ENCODE peak calls at places on chromosomes 7 and 10, in seven cellular contexts. K is activated CD4-positive, alpha-beta T cell treated with anti-CD3 and anti-CD28 coated beads, Interleukin-2, amount 10 ng/mL, durations not matched to agents 24 days and 14 days; Y is GM13977; N is stimulated activated CD4-positive, alpha-beta T cell treated with anti-CD3 and anti-CD28 coated beads, Interleukin-2, amount 100 ng/mL, for 48 hours; I is retina; V is activated naive CD4-positive, alpha-beta T cell; A is A549. F is an unnamed sample.

GRCh38 chr7:51847461-51848134 is 531.0 kb upstream of the COBL start:
- DNase-seq in A (no peak), V (no peak), Y (no peak), N (no peak), I (no peak), K (no peak), F (no peak)

GRCh38 chr7:100897772-100898454 is 2.2 kb upstream of the ACHE start:
- DNase-seq in V (no peak), N (no peak), Y (no peak), I (no peak), K (no peak), A (no peak), F (no peak)

GRCh38 chr7:20199015-20199737 is 18.0 kb downstream of the MACC1 start:
- DNase-seq in N (no peak), K (no peak), I (no peak), Y (peak; percentile 36), A (no peak), V (no peak), F (peak; percentile 74)

GRCh38 chr10:96743988-96744585 is 23.8 kb upstream of the PIK3AP1 start:
- DNase-seq in V (no peak), A (no peak), I (no peak), N (no peak), Y (no peak), K (no peak), F (no peak)

GRCh38 chr7:158818325-158819213 is 10.7 kb downstream of the ESYT2 start:
- DNase-seq in I (peak; percentile 44), Y (peak; percentile 77), A (peak; percentile 89), K (peak; percentile 95), V (peak; percentile 56), N (peak; percentile 54), F (peak; percentile 87)

GRCh38 chr7:101486056-101486763 is 123.5 kb downstream of the COL26A1 start:
- DNase-seq in K (no peak), I (peak; percentile 24), A (no peak), Y (no peak), N (no peak), V (no peak), F (no peak)

GRCh38 chr7:16171928-16172327 is 249.4 kb downstream of the CRPPA start:
- DNase-seq in K (no peak), I (no peak), V (no peak), N (no peak), Y (no peak), A (no peak), F (no peak)

GRCh38 chr7:113891828-113892227 is 27.0 kb downstream of the PPP1R3A start:
- DNase-seq in Y (no peak), N (no peak), A (no peak), V (no peak), K (no peak), I (no peak), F (peak; percentile 19)

GRCh38 chr10:28479927-28480326 is 53.0 kb upstream of the WAC start:
- DNase-seq in A (no peak), K (no peak), I (no peak), N (no peak), V (no peak), Y (no peak), F (no peak)

GRCh38 chr7:141649137-141649864 is 52.7 kb downstream of the DENND11 start:
- DNase-seq in I (no peak), K (no peak), A (no peak), N (no peak), Y (peak; percentile 38), V (no peak), F (no peak)

GRCh38 chr10:84329986-84330651 is 1.7 kb downstream of the CCSER2 start:
- DNase-seq in K (peak; percentile 76), V (no peak), A (no peak), N (no peak), Y (peak; percentile 37), I (no peak), F (no peak)

GRCh38 chr7:67267914-67268313 is 271.3 kb downstream of the TYW1 start:
- DNase-seq in K (no peak), N (no peak), I (no peak), Y (no peak), V (no peak), A (no peak), F (no peak)

GRCh38 chr7:138982204-138982623 is 1.0 kb upstream of the KIAA1549 start:
- DNase-seq in K (no peak), I (no peak), Y (no peak), N (no peak), V (no peak), A (no peak), F (no peak)

GRCh38 chr7:17472939-17473338 is 174.5 kb downstream of the AHR start:
- DNase-seq in A (no peak), N (no peak), I (no peak), K (no peak), Y (peak; percentile 20), V (no peak), F (no peak)

GRCh38 chr10:75972494-75973276 is 541.3 kb downstream of the LRMDA start:
- DNase-seq in A (no peak), N (no peak), V (no peak), I (no peak), K (no peak), Y (no peak), F (no peak)

GRCh38 chr7:98733036-98733435 is 116.0 kb downstream of the NPTX2 start:
- DNase-seq in Y (peak; percentile 66), N (peak; percentile 66), K (peak; percentile 83), I (no peak), A (peak; percentile 71), V (no peak), F (no peak)

GRCh38 chr10:16520900-16521299 is 779 bp downstream of the C1QL3 start:
- DNase-seq in A (no peak), I (peak; percentile 66), V (no peak), K (peak; percentile 72), N (peak; percentile 40), Y (peak; percentile 73), F (no peak)

GRCh38 chr7:21944616-21945373 is 904 bp downstream of the CDCA7L start:
- DNase-seq in A (peak; percentile 16), V (peak; percentile 18), I (peak; percentile 65), N (peak; percentile 27), K (peak; percentile 85), Y (peak; percentile 42), F (no peak)

GRCh38 chr10:75388082-75388481 is 13.5 kb downstream of the ZNF503 start:
- DNase-seq in Y (no peak), V (no peak), K (no peak), I (no peak), A (no peak), N (no peak), F (no peak)

GRCh38 chr10:124217906-124218769 is 124.7 kb upstream of the CHST15 start:
- DNase-seq in K (no peak), N (no peak), V (no peak), Y (no peak), I (no peak), A (no peak), F (peak; percentile 59)

GRCh38 chr10:75845538-75845937 is 414.1 kb downstream of the LRMDA start:
- DNase-seq in K (no peak), A (no peak), V (no peak), N (no peak), Y (no peak), I (no peak), F (no peak)

GRCh38 chr10:132570771-132571564 is 33.4 kb downstream of the INPP5A start:
- DNase-seq in I (no peak), N (no peak), K (no peak), A (no peak), V (no peak), Y (peak; percentile 60), F (peak; percentile 55)

GRCh38 chr10:132586731-132587130 is 49.1 kb downstream of the INPP5A start:
- DNase-seq in I (no peak), K (no peak), V (no peak), N (no peak), A (no peak), Y (no peak), F (no peak)

GRCh38 chr7:130649004-130649790 is 19.4 kb downstream of the COPG2 start:
- DNase-seq in Y (peak; percentile 48), A (no peak), V (no peak), I (no peak), N (peak; percentile 1), K (peak; percentile 67), F (no peak)

GRCh38 chr10:15370212-15370740 is 813 bp downstream of the FAM171A1 start:
- DNase-seq in K (peak; percentile 64), I (peak; percentile 84), A (peak; percentile 32), N (peak; percentile 4), Y (peak; percentile 60), V (no peak), F (no peak)

GRCh38 chr10:12479924-12480323 is 130.6 kb downstream of the CAMK1D start:
- DNase-seq in K (no peak), N (no peak), A (no peak), Y (no peak), V (no peak), I (no peak), F (no peak)

F was measured in keratinocyte.